ENCODE peak calls at places on chromosomes 13 and 19, in five cellular contexts. X, B, U, R and G are unnamed samples.

GRCh38 chr19:48826606-48827020 is 9.7 kb downstream of the HSD17B14 start:
- DNase-seq in X (no peak), U (no peak), R (no peak), B (no peak), G (no peak)

GRCh38 chr13:79966502-79966901 is 374.4 kb downstream of the SPRY2 start:
- DNase-seq in X (no peak), B (peak), R (no peak), U (no peak), G (no peak)

GRCh38 chr13:23622991-23623390 is 52.8 kb downstream of the TNFRSF19 start:
- DNase-seq in U (no peak), R (no peak), B (no peak), X (no peak), G (no peak)

GRCh38 chr19:47228937-47229673 is 1.9 kb downstream of the BBC3 start:
- DNase-seq in R (no peak), B (no peak), U (no peak), X (no peak), G (no peak)

GRCh38 chr13:25371608-25372274 is at the start of gene ATP8A2:
- DNase-seq in X (no peak), B (no peak), R (no peak), U (no peak), G (no peak)

GRCh38 chr13:51223284-51224270 is 1.4 kb downstream of the FAM124A start:
- DNase-seq in B (no peak), X (peak), U (no peak), R (no peak), G (no peak)

GRCh38 chr19:31378404-31378803 is 29.2 kb upstream of the TSHZ3 start:
- DNase-seq in X (peak), U (no peak), R (peak), B (peak), G (no peak)

GRCh38 chr19:48859711-48860572 is 8.5 kb downstream of the PLEKHA4 start:
- DNase-seq in R (no peak), B (peak), U (no peak), X (no peak), G (peak)

GRCh38 chr13:90238433-90238832 is 1109.1 kb upstream of the MIR17HG start:
- DNase-seq in B (peak), X (no peak), R (peak), U (no peak), G (no peak)

GRCh38 chr19:4866595-4867424 is 657 bp downstream of the PLIN3 start:
- DNase-seq in R (peak), U (no peak), B (peak), X (peak), G (peak)

GRCh38 chr19:13056052-13056660 is 46.5 kb downstream of the LYL1 start:
- DNase-seq in B (peak), R (peak), X (peak), U (no peak), G (no peak)

DNA sequence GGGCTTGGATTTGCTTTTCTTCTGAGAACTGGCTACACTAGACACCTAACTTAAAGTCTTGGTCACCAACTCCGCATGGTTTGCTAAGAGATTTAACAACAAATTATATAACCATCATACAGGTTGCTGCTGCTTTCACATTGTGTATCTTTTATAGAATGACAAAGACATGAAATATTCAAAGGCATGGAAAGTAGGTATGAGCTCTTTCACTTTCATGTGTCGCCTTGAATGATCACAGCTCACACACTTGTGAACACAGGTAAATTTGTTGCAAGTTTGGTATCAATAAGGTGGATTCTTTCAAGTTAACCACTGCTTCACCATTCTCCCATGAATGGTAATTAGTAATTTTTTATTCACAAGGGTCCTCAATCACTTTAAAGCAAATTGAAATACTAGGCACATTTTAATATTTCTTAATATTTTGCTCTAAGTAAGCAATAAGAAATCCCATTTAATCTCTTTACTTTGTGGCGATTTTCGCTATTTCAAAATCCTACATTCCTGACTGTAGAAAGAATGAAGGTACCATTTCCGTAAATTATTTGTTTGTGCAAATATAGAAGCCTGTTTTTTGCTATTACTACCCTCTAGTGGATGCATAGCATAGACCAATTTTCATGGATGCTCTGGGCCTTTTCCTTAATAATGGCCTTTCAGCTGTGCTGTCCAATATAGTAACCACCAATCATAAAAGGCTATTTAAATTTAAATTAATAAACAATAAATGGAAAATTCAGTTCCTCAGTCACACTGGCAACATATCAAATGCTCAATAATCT is 45.5 kb upstream of the FREM2 start:
- DNase-seq in U (no peak), R (peak), X (no peak), B (peak), G (no peak)
- TF ChIP-seq CTCF in U (no peak), R (peak), X (no peak), B (peak), G (no peak)

GRCh38 chr13:33373624-33374023 is 88.1 kb upstream of the STARD13 start:
- DNase-seq in U (no peak), R (no peak), B (no peak), X (no peak), G (no peak)
- TF ChIP-seq CTCF in U (no peak), R (peak), B (no peak), X (no peak), G (no peak)

GRCh38 chr19:9885077-9885552 is 50.0 kb downstream of the PIN1 start:
- DNase-seq in B (peak), U (no peak), R (peak), X (peak), G (no peak)
- TF ChIP-seq CTCF in B (peak), U (peak), R (peak), X (peak), G (no peak)

GRCh38 chr19:14798760-14799159 is 20.4 kb upstream of the ADGRE2 start:
- DNase-seq in X (no peak), R (no peak), B (no peak), U (no peak), G (no peak)
- TF ChIP-seq CTCF in X (no peak), R (no peak), B (no peak), U (no peak), G (no peak)

DNA sequence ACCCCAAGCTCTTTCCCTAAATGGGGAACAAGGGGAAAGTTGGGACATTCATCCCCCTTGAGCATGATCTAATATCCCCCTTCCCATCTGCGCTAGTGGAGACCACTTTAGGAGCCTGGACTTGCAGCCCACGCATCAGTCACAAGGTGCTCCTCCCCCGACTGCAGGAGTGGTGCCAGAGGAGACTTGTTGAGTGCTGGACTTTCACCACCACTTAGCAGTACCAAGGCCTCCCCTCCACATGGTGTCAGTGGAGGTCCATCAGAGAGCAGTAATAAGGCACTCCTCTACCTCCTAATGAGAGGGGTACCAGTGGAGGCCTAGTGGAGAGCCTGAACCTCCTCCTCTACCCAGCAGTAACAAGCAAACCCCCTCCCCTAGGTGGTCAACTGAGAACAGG is 22.5 kb downstream of the CAB39L start:
- DNase-seq in B (peak), R (peak), X (no peak), U (no peak), G (no peak)
- TF ChIP-seq CTCF in B (peak), R (peak), X (peak), U (no peak), G (no peak)

GRCh38 chr13:91719033-91719432 is 320.6 kb downstream of the GPC5 start:
- DNase-seq in U (no peak), B (peak), R (peak), X (no peak), G (no peak)

GRCh38 chr13:91724591-91724990 is 326.2 kb downstream of the GPC5 start:
- DNase-seq in R (no peak), X (no peak), B (no peak), U (no peak), G (no peak)

GRCh38 chr13:91725646-91726045 is 327.2 kb downstream of the GPC5 start:
- DNase-seq in R (no peak), B (no peak), X (no peak), U (no peak), G (no peak)

GRCh38 chr13:91721413-91721812 is 323.0 kb downstream of the GPC5 start:
- DNase-seq in B (no peak), U (no peak), R (no peak), X (no peak), G (no peak)

GRCh38 chr13:91722267-91722884 is 324.0 kb downstream of the GPC5 start:
- DNase-seq in U (no peak), B (peak), X (no peak), R (peak), G (no peak)
- TF ChIP-seq CTCF in U (peak), B (peak), X (peak), R (peak), G (peak)

GRCh38 chr13:41075034-41075433 is 13.7 kb downstream of the WBP4 start:
- DNase-seq in B (peak), R (peak), X (no peak), U (no peak), G (no peak)
- TF ChIP-seq CTCF in B (peak), R (peak), X (peak), U (peak), G (peak)

GRCh38 chr19:35540356-35540927 is 5.0 kb upstream of the TMEM147 start:
- DNase-seq in B (no peak), X (no peak), R (no peak), U (no peak), G (no peak)
- TF ChIP-seq CTCF in B (no peak), X (no peak), R (no peak), U (no peak), G (no peak)

DNA sequence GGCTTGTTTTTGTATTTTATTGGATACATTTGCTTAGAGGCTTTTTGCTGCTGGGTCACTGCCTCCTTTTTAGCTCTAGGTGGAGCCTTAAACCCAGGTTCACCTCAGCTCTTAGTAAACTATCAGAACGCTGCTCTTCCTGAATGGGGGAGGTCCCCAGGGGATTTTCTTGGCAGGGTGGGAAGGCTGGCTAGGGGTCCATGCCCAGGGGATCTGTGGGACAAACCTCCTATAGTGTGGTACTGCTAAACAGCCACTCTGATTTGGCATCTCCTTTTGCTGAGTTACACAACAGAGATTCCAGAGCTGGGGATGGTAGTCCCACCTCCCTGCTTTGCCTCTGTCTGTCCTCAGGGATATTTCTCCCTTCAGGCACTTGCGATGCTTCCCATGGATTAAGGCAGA is 204.9 kb downstream of the ZIC5 start:
- DNase-seq in U (no peak), R (no peak), X (no peak), B (no peak), G (no peak)
- TF ChIP-seq CTCF in U (no peak), R (no peak), X (no peak), B (no peak), G (no peak)